ENCODE peak calls at places on chromosomes 6 and 20, in five cellular contexts. U is fibroblast of lung, E is AG10803, T is astrocyte of the spinal cord, H is GM23338. I is an unnamed sample.

GRCh38 chr20:18031050-18031449 is 26.7 kb downstream of the OVOL2 start:
- DNase-seq in U (no peak), E (no peak), H (no peak), T (no peak), I (no peak)

GRCh38 chr6:94636780-94637385 is 940.5 kb upstream of the MANEA start:
- DNase-seq in U (peak), E (no peak), H (peak), T (peak), I (no peak)

GRCh38 chr20:38700926-38701325 is 23.4 kb upstream of the SLC32A1 start:
- DNase-seq in H (no peak), U (no peak), T (no peak), E (no peak), I (no peak)

GRCh38 chr6:109660526-109660925 is 30.5 kb downstream of the AK9 start:
- DNase-seq in T (no peak), H (no peak), U (no peak), E (no peak), I (no peak)

GRCh38 chr6:24283043-24283985 is 74.5 kb downstream of the DCDC2 start:
- DNase-seq in U (peak), T (peak), H (peak), E (peak), I (peak)

GRCh38 chr6:146545608-146546007 is 2.0 kb downstream of the RAB32 start:
- DNase-seq in T (peak), H (no peak), E (peak), U (peak), I (peak)

GRCh38 chr6:156686429-156686939 is 90.7 kb upstream of the ARID1B start:
- DNase-seq in E (peak), T (peak), U (peak), H (peak), I (peak)

GRCh38 chr20:38094373-38094775 is 60.8 kb downstream of the RPRD1B start:
- DNase-seq in E (peak), H (no peak), U (peak), T (peak), I (no peak)

GRCh38 chr6:57173886-57174510 is 1.9 kb downstream of the BAG2 start:
- DNase-seq in T (peak), U (peak), E (peak), H (peak), I (no peak)

GRCh38 chr6:74549746-74550145 is 656.1 kb downstream of the COL12A1 start:
- DNase-seq in U (no peak), H (peak), T (no peak), E (no peak), I (no peak)

GRCh38 chr6:148819852-148820251 is 73.0 kb downstream of the UST start:
- DNase-seq in E (no peak), H (peak), T (no peak), U (no peak), I (no peak)

GRCh38 chr6:21402368-21402767 is 191.2 kb upstream of the SOX4 start:
- DNase-seq in E (peak), U (peak), H (no peak), T (peak), I (no peak)

GRCh38 chr20:32621071-32621913 is 36.2 kb upstream of the NOL4L start:
- DNase-seq in T (no peak), H (no peak), E (no peak), U (no peak), I (no peak)

GRCh38 chr20:42588847-42589246 is 600.9 kb downstream of the PTPRT start:
- DNase-seq in E (no peak), H (no peak), U (no peak), T (no peak), I (no peak)

GRCh38 chr6:149905911-149906371 is 8.0 kb upstream of the RAET1E start:
- DNase-seq in H (no peak), E (no peak), T (no peak), U (no peak), I (no peak)

GRCh38 chr6:54981647-54982046 is 135.1 kb downstream of the FAM83B start:
- DNase-seq in E (peak), U (peak), T (peak), H (no peak), I (peak)

GRCh38 chr6:7172605-7173185 is 64.9 kb downstream of the RREB1 start:
- DNase-seq in U (peak), T (peak), H (no peak), E (peak), I (no peak)

GRCh38 chr6:135909737-135910387 is 58.4 kb downstream of the PDE7B start:
- DNase-seq in E (no peak), T (peak), U (peak), H (peak), I (no peak)
- TF ChIP-seq CTCF in E (peak), T (peak), U (peak), H (peak), I (peak)

DNA sequence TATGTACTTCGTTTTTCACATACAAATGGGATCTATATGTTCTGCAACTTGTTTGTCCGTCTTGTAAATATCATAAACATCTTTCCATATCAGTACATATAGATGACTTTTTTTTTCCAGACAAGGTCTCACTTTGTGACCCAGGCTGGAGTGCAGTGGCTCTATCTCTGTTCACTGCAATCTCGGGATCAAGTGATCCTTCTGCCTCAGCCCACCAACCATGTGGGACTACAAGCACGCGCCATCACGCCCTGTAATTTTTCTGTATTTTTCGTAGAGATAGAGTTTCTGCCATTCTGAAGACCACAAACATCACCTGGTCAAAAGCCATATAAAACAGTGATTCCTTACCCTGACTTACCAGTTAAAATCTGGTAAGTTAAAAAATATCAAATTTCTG is 37.7 kb upstream of the SYNCRIP start:
- DNase-seq in U (no peak), E (no peak), T (no peak), H (no peak), I (no peak)
- H3K4me3 ChIP-seq in U (peak), E (peak), T (peak), H (peak), I (no peak)

GRCh38 chr6:168404560-168404959 is 36.4 kb upstream of the SMOC2 start:
- DNase-seq in U (no peak), E (no peak), T (no peak), H (no peak), I (no peak)
- TF ChIP-seq CTCF in U (no peak), E (no peak), T (no peak), H (no peak), I (no peak)

GRCh38 chr6:1612902-1613301 is 3.2 kb downstream of the FOXC1 start:
- DNase-seq in E (peak), H (no peak), T (no peak), U (peak), I (no peak)
- H3K4me3 ChIP-seq in E (peak), H (no peak), T (peak), U (no peak), I (peak)

GRCh38 chr20:50285376-50286173 is 94.9 kb downstream of the CEBPB start:
- DNase-seq in T (peak), U (peak), E (peak), H (no peak), I (no peak)
- TF ChIP-seq CTCF in T (no peak), U (no peak), E (peak), H (no peak), I (no peak)

GRCh38 chr6:3359973-3360726 is 96.7 kb downstream of the SLC22A23 start:
- DNase-seq in E (no peak), U (no peak), T (no peak), H (no peak), I (no peak)

GRCh38 chr6:3360727-3361045 is 96.2 kb downstream of the SLC22A23 start:
- DNase-seq in T (no peak), U (no peak), H (no peak), E (no peak), I (no peak)

GRCh38 chr6:3361312-3362037 is 95.4 kb downstream of the SLC22A23 start:
- DNase-seq in U (no peak), E (no peak), H (no peak), T (no peak), I (no peak)

GRCh38 chr6:3364391-3364790 is 92.5 kb downstream of the SLC22A23 start:
- DNase-seq in E (no peak), H (no peak), U (no peak), T (no peak), I (no peak)

GRCh38 chr6:3363296-3364025 is 93.4 kb downstream of the SLC22A23 start:
- DNase-seq in U (no peak), H (no peak), T (no peak), E (no peak), I (no peak)
- H3K4me3 ChIP-seq in U (no peak), H (no peak), T (no peak), E (no peak), I (no peak)

DNA sequence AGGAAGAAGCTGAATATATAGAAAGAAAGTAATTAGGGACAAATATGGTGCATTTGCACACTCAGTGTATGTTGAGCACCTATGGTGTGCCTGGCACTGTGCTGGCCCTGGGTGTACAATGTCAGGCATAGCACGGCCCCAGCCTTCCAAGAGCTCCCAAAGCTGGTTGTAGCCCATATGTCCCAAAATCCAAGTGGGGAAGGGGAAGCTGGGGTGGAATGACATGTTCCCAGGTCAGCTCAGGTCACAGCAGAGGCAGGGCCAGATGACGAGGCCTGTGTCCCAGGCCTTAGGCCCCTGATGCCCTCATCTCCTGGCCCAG is 170.0 kb downstream of the VEGFA start:
- DNase-seq in H (no peak), U (no peak), T (no peak), E (no peak), I (no peak)
- TF ChIP-seq CTCF in H (no peak), U (no peak), T (no peak), E (no peak), I (no peak)

DNA sequence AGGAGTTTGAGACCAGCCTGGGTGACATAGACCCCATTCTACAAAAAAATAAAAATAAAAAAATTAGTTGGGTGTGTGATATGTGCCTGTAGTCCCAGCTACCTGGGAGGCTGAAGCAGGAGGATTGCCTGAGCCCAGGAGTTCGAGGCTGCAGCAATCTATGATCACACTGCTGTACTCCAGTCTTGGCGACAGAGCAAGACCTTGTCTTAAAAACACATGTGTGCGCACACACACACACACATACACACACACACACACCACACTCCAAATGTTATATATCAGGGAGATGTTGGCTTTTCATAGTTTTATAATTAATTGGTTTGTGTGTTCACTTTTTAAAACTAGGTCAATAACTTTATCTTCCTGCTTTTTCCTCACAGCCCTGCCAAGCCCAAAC is 110.5 kb downstream of the RTN4IP1 start:
- DNase-seq in H (no peak), T (no peak), E (peak), U (no peak), I (no peak)
- H3K4me3 ChIP-seq in H (no peak), T (peak), E (peak), U (no peak), I (no peak)